ENCODE peak calls at places on chromosomes 3 and 15, in six cellular contexts. One of them, this sample, is unnamed.

GRCh38 chr15:41971089-41971892 is 1.1 kb downstream of the EHD4 start:
- DNase-seq in mesendoderm: peak; percentile 82
- DNase-seq in IMR-90: peak; percentile 71
- DNase-seq in H1: no peak
- DNase-seq in mesenchymal stem cell: peak; percentile 81
- DNase-seq in trophoblast cell: peak; percentile 83
- DNase-seq in this sample: peak; percentile 52

GRCh38 chr15:47516576-47517371 is 200.5 kb upstream of the SEMA6D start:
- DNase-seq in mesendoderm: no peak
- DNase-seq in IMR-90: peak; percentile 35
- DNase-seq in H1: no peak
- DNase-seq in mesenchymal stem cell: peak; percentile 43
- DNase-seq in trophoblast cell: no peak
- DNase-seq in this sample: no peak

GRCh38 chr3:127628788-127629456 is at the start of gene PODXL2:
- DNase-seq in mesendoderm: peak; percentile 60
- DNase-seq in IMR-90: peak; percentile 52
- DNase-seq in H1: peak; percentile 76
- DNase-seq in mesenchymal stem cell: peak; percentile 68
- DNase-seq in trophoblast cell: peak; percentile 66
- DNase-seq in this sample: peak; percentile 54

GRCh38 chr3:177378168-177378567 is 180.9 kb upstream of the TBL1XR1 start:
- DNase-seq in mesendoderm: no peak
- DNase-seq in IMR-90: no peak
- DNase-seq in H1: no peak
- DNase-seq in mesenchymal stem cell: no peak
- DNase-seq in trophoblast cell: no peak
- DNase-seq in this sample: no peak

GRCh38 chr3:188643736-188644135 is 489.8 kb downstream of the LPP start:
- DNase-seq in mesendoderm: no peak
- DNase-seq in IMR-90: no peak
- DNase-seq in H1: no peak
- DNase-seq in mesenchymal stem cell: no peak
- DNase-seq in trophoblast cell: no peak
- DNase-seq in this sample: no peak

GRCh38 chr15:94745371-94745770 is 514.0 kb downstream of the MCTP2 start:
- DNase-seq in mesendoderm: no peak
- DNase-seq in IMR-90: no peak
- DNase-seq in H1: no peak
- DNase-seq in mesenchymal stem cell: no peak
- DNase-seq in trophoblast cell: peak; percentile 7
- DNase-seq in this sample: no peak

GRCh38 chr3:171348121-171348520 is 112.1 kb downstream of the TNIK start:
- DNase-seq in mesendoderm: no peak
- DNase-seq in IMR-90: no peak
- DNase-seq in H1: no peak
- DNase-seq in mesenchymal stem cell: peak; percentile 54
- DNase-seq in trophoblast cell: no peak
- DNase-seq in this sample: no peak

GRCh38 chr15:84734794-84735479 is 13.5 kb upstream of the ZNF592 start:
- DNase-seq in mesendoderm: peak; percentile 99
- DNase-seq in IMR-90: peak; percentile 63
- DNase-seq in H1: peak; percentile 75
- DNase-seq in mesenchymal stem cell: peak; percentile 51
- DNase-seq in trophoblast cell: no peak
- DNase-seq in this sample: no peak

GRCh38 chr3:8486945-8487344 is 14.7 kb upstream of the LMCD1 start:
- DNase-seq in mesendoderm: peak; percentile 57
- DNase-seq in IMR-90: no peak
- DNase-seq in H1: no peak
- DNase-seq in mesenchymal stem cell: no peak
- DNase-seq in trophoblast cell: peak; percentile 67
- DNase-seq in this sample: no peak

GRCh38 chr3:196754215-196754937 is 14.7 kb downstream of the PAK2 start:
- DNase-seq in mesendoderm: peak; percentile 34
- DNase-seq in IMR-90: no peak
- DNase-seq in H1: no peak
- DNase-seq in mesenchymal stem cell: peak; percentile 35
- DNase-seq in trophoblast cell: peak; percentile 69
- DNase-seq in this sample: no peak

GRCh38 chr3:32200490-32200889 is 38.0 kb upstream of the CMTM8 start:
- DNase-seq in mesendoderm: no peak
- DNase-seq in IMR-90: no peak
- DNase-seq in H1: no peak
- DNase-seq in mesenchymal stem cell: no peak
- DNase-seq in trophoblast cell: no peak
- DNase-seq in this sample: no peak

GRCh38 chr15:35210370-35210769 is 125.3 kb upstream of the NANOGP8 start:
- DNase-seq in mesendoderm: no peak
- DNase-seq in IMR-90: no peak
- DNase-seq in H1: no peak
- DNase-seq in mesenchymal stem cell: no peak
- DNase-seq in trophoblast cell: no peak
- DNase-seq in this sample: no peak

GRCh38 chr3:49747792-49748480 is 24.2 kb upstream of the GMPPB start:
- DNase-seq in mesendoderm: no peak
- DNase-seq in IMR-90: peak; percentile 79
- DNase-seq in H1: no peak
- DNase-seq in mesenchymal stem cell: peak; percentile 85
- DNase-seq in trophoblast cell: peak; percentile 31
- DNase-seq in this sample: no peak

GRCh38 chr3:43187836-43188479 is 82.1 kb upstream of the POMGNT2 start:
- DNase-seq in mesendoderm: no peak
- DNase-seq in IMR-90: no peak
- DNase-seq in H1: no peak
- DNase-seq in mesenchymal stem cell: no peak
- DNase-seq in trophoblast cell: no peak
- DNase-seq in this sample: no peak

GRCh38 chr15:74419432-74419831 is 14.3 kb downstream of the SEMA7A start:
- DNase-seq in mesendoderm: no peak
- DNase-seq in IMR-90: no peak
- DNase-seq in H1: no peak
- DNase-seq in mesenchymal stem cell: no peak
- DNase-seq in trophoblast cell: no peak
- DNase-seq in this sample: no peak

GRCh38 chr15:30962079-30962478 is 29.3 kb downstream of the MTMR10 start:
- DNase-seq in mesendoderm: no peak
- DNase-seq in IMR-90: no peak
- DNase-seq in H1: no peak
- DNase-seq in mesenchymal stem cell: no peak
- DNase-seq in trophoblast cell: no peak
- DNase-seq in this sample: no peak

GRCh38 chr3:70829101-70829500 is 516.7 kb upstream of the MDFIC2 start:
- DNase-seq in mesendoderm: no peak
- DNase-seq in IMR-90: peak; percentile 88
- DNase-seq in H1: no peak
- DNase-seq in mesenchymal stem cell: peak; percentile 58
- DNase-seq in trophoblast cell: no peak
- DNase-seq in this sample: no peak

GRCh38 chr3:146160964-146161724 is at the start of gene PLOD2:
- DNase-seq in mesendoderm: peak; percentile 90
- DNase-seq in IMR-90: peak; percentile 92
- DNase-seq in H1: peak; percentile 77
- DNase-seq in mesenchymal stem cell: peak; percentile 93
- DNase-seq in trophoblast cell: peak; percentile 93
- DNase-seq in this sample: peak; percentile 65

GRCh38 chr3:48155122-48155521 is 33.1 kb downstream of the CDC25A start:
- DNase-seq in mesendoderm: no peak
- DNase-seq in IMR-90: peak; percentile 94
- DNase-seq in H1: no peak
- DNase-seq in mesenchymal stem cell: peak; percentile 53
- DNase-seq in trophoblast cell: peak; percentile 43
- DNase-seq in this sample: no peak

GRCh38 chr3:18111702-18112311 is 313.3 kb downstream of the SATB1 start:
- DNase-seq in mesendoderm: no peak
- DNase-seq in IMR-90: peak; percentile 29
- DNase-seq in H1: no peak
- DNase-seq in mesenchymal stem cell: no peak
- DNase-seq in trophoblast cell: no peak
- DNase-seq in this sample: no peak

GRCh38 chr3:138950006-138950644 is 3.1 kb downstream of the FOXL2NB start:
- DNase-seq in mesendoderm: peak; percentile 67
- DNase-seq in IMR-90: peak; percentile 28
- DNase-seq in H1: peak; percentile 73
- DNase-seq in mesenchymal stem cell: peak; percentile 36
- DNase-seq in trophoblast cell: no peak
- DNase-seq in this sample: no peak

GRCh38 chr3:189278211-189278610 is 106.4 kb downstream of the TPRG1 start:
- DNase-seq in mesendoderm: no peak
- DNase-seq in IMR-90: no peak
- DNase-seq in H1: no peak
- DNase-seq in mesenchymal stem cell: no peak
- DNase-seq in trophoblast cell: no peak
- DNase-seq in this sample: no peak

GRCh38 chr15:50355612-50355905 is 561 bp upstream of the GABPB1 start:
- DNase-seq in mesendoderm: no peak
- DNase-seq in IMR-90: no peak
- DNase-seq in H1: no peak
- DNase-seq in mesenchymal stem cell: no peak
- DNase-seq in trophoblast cell: no peak
- DNase-seq in this sample: no peak
- H3K23ac ChIP-seq in mesendoderm: no peak overlapping the region
- H3K23ac ChIP-seq in IMR-90: peak overlapping the region; percentile 99
- H3K23ac ChIP-seq in H1: no peak overlapping the region
- H3K23ac ChIP-seq in mesenchymal stem cell: no peak overlapping the region
- H3K23ac ChIP-seq in trophoblast cell: peak overlapping the region; percentile 89
- H3K23ac ChIP-seq in this sample: no peak overlapping the region

DNA sequence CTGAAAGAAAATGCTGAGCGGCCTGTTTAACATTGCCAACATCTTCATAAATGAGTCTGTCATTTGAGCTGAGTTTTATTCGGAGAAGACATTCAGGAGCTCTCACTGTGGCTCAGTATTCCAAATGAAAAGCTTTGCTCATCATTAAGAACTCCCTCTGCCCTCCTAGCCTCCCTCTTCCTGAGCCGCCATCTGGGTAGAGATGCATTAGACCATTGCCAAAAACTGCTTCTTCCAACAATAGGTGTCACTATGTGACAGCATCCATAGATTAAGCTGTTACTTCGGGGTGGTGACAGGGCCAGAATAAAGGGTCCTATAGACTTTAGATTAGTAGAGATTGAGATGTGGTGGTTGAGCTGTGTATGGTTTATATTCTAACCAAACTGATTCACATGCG is 501.4 kb upstream of the NR2F2 start:
- DNase-seq in mesendoderm: peak; percentile 15
- DNase-seq in IMR-90: no peak
- DNase-seq in H1: no peak
- DNase-seq in mesenchymal stem cell: no peak
- DNase-seq in trophoblast cell: no peak
- DNase-seq in this sample: no peak
- H3K4me3 ChIP-seq in mesendoderm: no peak overlapping the region
- H3K4me3 ChIP-seq in IMR-90: no peak overlapping the region
- H3K4me3 ChIP-seq in H1: no peak overlapping the region
- H3K4me3 ChIP-seq in mesenchymal stem cell: no peak overlapping the region
- H3K4me3 ChIP-seq in trophoblast cell: no peak overlapping the region
- H3K4me3 ChIP-seq in this sample: no peak overlapping the region

GRCh38 chr3:169203631-169204550 is 459.6 kb downstream of the MECOM start:
- DNase-seq in mesendoderm: no peak
- DNase-seq in IMR-90: no peak
- DNase-seq in H1: no peak
- DNase-seq in mesenchymal stem cell: no peak
- DNase-seq in trophoblast cell: no peak
- DNase-seq in this sample: no peak
- H3K23ac ChIP-seq in mesendoderm: no peak overlapping the region
- H3K23ac ChIP-seq in IMR-90: no peak overlapping the region
- H3K23ac ChIP-seq in H1: no peak overlapping the region
- H3K23ac ChIP-seq in mesenchymal stem cell: no peak overlapping the region
- H3K23ac ChIP-seq in trophoblast cell: no peak overlapping the region
- H3K23ac ChIP-seq in this sample: no peak overlapping the region

GRCh38 chr15:93068581-93069199 is 20.3 kb downstream of the RGMA start:
- DNase-seq in mesendoderm: no peak
- DNase-seq in IMR-90: no peak
- DNase-seq in H1: no peak
- DNase-seq in mesenchymal stem cell: no peak
- DNase-seq in trophoblast cell: no peak
- DNase-seq in this sample: no peak
- H3K4me3 ChIP-seq in mesendoderm: no peak overlapping the region
- H3K4me3 ChIP-seq in IMR-90: no peak overlapping the region
- H3K4me3 ChIP-seq in H1: no peak overlapping the region
- H3K4me3 ChIP-seq in mesenchymal stem cell: no peak overlapping the region
- H3K4me3 ChIP-seq in trophoblast cell: no peak overlapping the region
- H3K4me3 ChIP-seq in this sample: no peak overlapping the region

DNA sequence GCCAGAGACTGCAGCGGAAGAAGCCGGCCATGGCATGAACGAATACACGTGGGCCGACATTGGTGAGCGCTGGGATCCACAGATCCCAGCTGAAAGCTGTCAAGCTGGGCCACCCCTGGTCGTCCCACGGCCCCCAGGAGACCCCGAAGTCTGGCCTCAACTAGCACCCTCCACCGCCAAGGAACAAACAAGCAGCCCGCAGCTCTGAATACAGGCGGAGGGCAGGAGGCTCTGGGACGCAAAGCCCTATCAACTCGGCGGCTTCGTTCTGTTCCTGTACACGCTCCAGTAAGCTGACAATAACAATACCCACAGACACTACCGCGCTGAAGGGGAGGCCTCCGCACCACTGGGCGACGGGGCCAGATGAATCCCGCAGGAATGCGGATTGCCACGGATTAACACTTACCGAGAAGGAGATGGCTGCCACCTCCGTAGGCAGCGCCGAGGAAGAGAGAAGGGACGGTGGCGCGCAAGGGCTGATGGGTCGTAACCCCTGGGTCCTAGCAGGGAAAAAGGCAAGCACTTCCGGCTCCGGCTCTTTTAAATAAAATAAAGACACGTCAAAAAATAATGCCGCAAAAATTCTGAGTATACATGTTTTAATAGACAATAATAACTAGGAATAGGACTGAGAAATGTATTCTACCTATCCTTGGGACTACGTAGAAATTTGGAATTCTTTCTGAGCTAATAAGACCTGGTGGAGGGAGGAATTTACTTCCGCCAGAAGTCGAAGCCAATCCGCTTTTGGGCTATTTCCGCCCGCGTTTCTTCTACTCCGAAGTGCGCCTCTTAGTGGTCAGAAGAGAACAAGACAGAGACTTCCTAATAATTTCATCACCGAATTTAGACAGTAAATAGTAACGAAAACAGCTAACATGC is at the start of gene RPL32:
- DNase-seq in mesendoderm: peak; percentile 97
- DNase-seq in IMR-90: peak; percentile 96
- DNase-seq in H1: peak; percentile 86
- DNase-seq in mesenchymal stem cell: peak; percentile 98
- DNase-seq in trophoblast cell: peak; percentile 90
- DNase-seq in this sample: peak; percentile 89
- H3K23ac ChIP-seq in mesendoderm: peak within 1 kb of the TSS; percentile 39
- H3K23ac ChIP-seq in IMR-90: peak within 1 kb of the TSS; percentile 87
- H3K23ac ChIP-seq in H1: no peak within 1 kb of the TSS
- H3K23ac ChIP-seq in mesenchymal stem cell: peak within 1 kb of the TSS; percentile 53
- H3K23ac ChIP-seq in trophoblast cell: no peak within 1 kb of the TSS
- H3K23ac ChIP-seq in this sample: peak within 1 kb of the TSS; percentile 97

GRCh38 chr3:159989973-159990846 is 1.6 kb downstream of the IL12A start:
- DNase-seq in mesendoderm: peak; percentile 37
- DNase-seq in IMR-90: no peak
- DNase-seq in H1: no peak
- DNase-seq in mesenchymal stem cell: no peak
- DNase-seq in trophoblast cell: no peak
- DNase-seq in this sample: no peak
- H3K4me3 ChIP-seq in mesendoderm: no peak overlapping the region
- H3K4me3 ChIP-seq in IMR-90: no peak overlapping the region
- H3K4me3 ChIP-seq in H1: no peak overlapping the region
- H3K4me3 ChIP-seq in mesenchymal stem cell: peak overlapping the region; percentile 85
- H3K4me3 ChIP-seq in trophoblast cell: no peak overlapping the region
- H3K4me3 ChIP-seq in this sample: peak overlapping the region; percentile 27